ENCODE peak calls at places on chromosome 12, in ten cellular contexts. K, L, N, A, U, F, I, W, P and O are unnamed samples. For H3K36me3, the result is how much of the 10 kb centered on the place peaks cover.

GRCh38 chr12:75390899-75391538 is at the start of gene GLIPR1L2:
- DNase-seq in K (peak), L (peak), N (peak), A (peak), U (peak), F (peak), I (peak), W (peak), P (peak), O (peak)

GRCh38 chr12:74890237-74890599 is 319.4 kb downstream of the KCNC2 start:
- DNase-seq in K (no peak), L (no peak), N (no peak), A (peak), U (no peak), F (peak), I (no peak), W (peak), P (peak), O (no peak)

GRCh38 chr12:101747695-101748094 is 8.4 kb upstream of the SYCP3 start:
- DNase-seq in K (no peak), L (no peak), N (no peak), A (no peak), U (no peak), F (no peak), I (no peak), W (no peak), P (no peak), O (no peak)

GRCh38 chr12:59164991-59165718 is 244.9 kb upstream of the LRIG3 start:
- DNase-seq in K (no peak), L (no peak), N (no peak), A (no peak), U (no peak), F (no peak), I (no peak), W (peak), P (peak), O (no peak)

GRCh38 chr12:38374751-38375150 is 58.2 kb downstream of the ALG10B start:
- DNase-seq in K (no peak), L (no peak), N (no peak), A (no peak), U (no peak), F (no peak), I (no peak), W (no peak), P (no peak), O (no peak)

GRCh38 chr12:94139816-94140215 is 8.6 kb upstream of the PLXNC1 start:
- DNase-seq in K (no peak), L (no peak), N (no peak), A (no peak), U (no peak), F (no peak), I (no peak), W (no peak), P (no peak), O (no peak)

GRCh38 chr12:116317986-116318737 is 40.7 kb upstream of the MED13L start:
- DNase-seq in K (no peak), L (peak), N (no peak), A (peak), U (no peak), F (peak), I (no peak), W (no peak), P (no peak), O (no peak)

GRCh38 chr12:78951746-78952532 is 87.4 kb downstream of the SYT1 start:
- DNase-seq in K (no peak), L (no peak), N (no peak), A (no peak), U (no peak), F (no peak), I (peak), W (no peak), P (no peak), O (no peak)

GRCh38 chr12:91513354-91513753 is 330.7 kb upstream of the DCN start:
- DNase-seq in K (no peak), L (no peak), N (no peak), A (no peak), U (no peak), F (no peak), I (no peak), W (no peak), P (peak), O (no peak)

GRCh38 chr12:100706029-100706428 is 88.5 kb upstream of the ANO4 start:
- DNase-seq in K (no peak), L (no peak), N (no peak), A (no peak), U (no peak), F (no peak), I (no peak), W (peak), P (peak), O (no peak)

GRCh38 chr12:96623155-96623554 is 133.8 kb downstream of the CFAP54 start:
- DNase-seq in K (no peak), L (no peak), N (no peak), A (no peak), U (no peak), F (no peak), I (no peak), W (no peak), P (no peak), O (no peak)

DNA sequence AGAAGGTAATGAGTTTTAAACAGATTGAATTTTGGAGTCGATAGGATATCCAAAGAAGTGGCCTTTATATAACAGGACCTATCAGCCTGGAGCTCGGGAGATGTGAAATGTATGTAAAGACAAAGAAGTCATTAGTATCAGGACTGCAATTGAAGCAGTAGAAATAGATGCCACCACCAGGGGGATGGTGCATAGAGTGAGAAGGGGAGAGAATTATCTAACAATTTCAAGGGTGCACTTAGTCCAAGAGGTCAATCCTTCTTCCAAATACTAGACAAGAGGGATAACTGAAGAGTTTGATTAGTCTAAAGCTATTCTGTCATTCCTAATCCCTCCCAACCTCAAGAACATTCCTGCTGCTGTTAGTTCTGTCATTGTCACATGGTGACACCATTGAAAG is 127.8 kb downstream of the CFAP54 start:
- DNase-seq in K (no peak), L (no peak), N (no peak), A (no peak), U (no peak), F (no peak), I (no peak), W (no peak), P (no peak), O (no peak)
- TF ChIP-seq CTCF in K (no peak), L (no peak), N (no peak), A (no peak), U (no peak), F (no peak), I (peak), W (peak), P (no peak), O (no peak)

GRCh38 chr12:109166371-109166770 is 50.0 kb downstream of the ACACB start:
- DNase-seq in K (no peak), L (no peak), N (no peak), A (no peak), U (no peak), F (no peak), I (no peak), W (no peak), P (no peak), O (no peak)

GRCh38 chr12:109170335-109170734 is 53.9 kb downstream of the ACACB start:
- DNase-seq in K (no peak), L (no peak), N (no peak), A (no peak), U (no peak), F (no peak), I (no peak), W (no peak), P (no peak), O (no peak)

GRCh38 chr12:109167781-109168180 is 51.4 kb downstream of the ACACB start:
- DNase-seq in K (no peak), L (no peak), N (no peak), A (no peak), U (no peak), F (no peak), I (no peak), W (no peak), P (no peak), O (no peak)

GRCh38 chr12:109169262-109169661 is 52.9 kb downstream of the ACACB start:
- DNase-seq in K (no peak), L (no peak), N (no peak), A (no peak), U (no peak), F (no peak), I (no peak), W (no peak), P (no peak), O (no peak)

GRCh38 chr12:109169676-109170075 is 53.3 kb downstream of the ACACB start:
- DNase-seq in K (no peak), L (no peak), N (no peak), A (no peak), U (no peak), F (peak), I (no peak), W (no peak), P (no peak), O (no peak)
- H3K36me3 ChIP-seq in K (under half), L (under half), N (under half), A (under half), U (under half), F (under half), I (under half), W (under half), P (half or more), O (half or more)

DNA sequence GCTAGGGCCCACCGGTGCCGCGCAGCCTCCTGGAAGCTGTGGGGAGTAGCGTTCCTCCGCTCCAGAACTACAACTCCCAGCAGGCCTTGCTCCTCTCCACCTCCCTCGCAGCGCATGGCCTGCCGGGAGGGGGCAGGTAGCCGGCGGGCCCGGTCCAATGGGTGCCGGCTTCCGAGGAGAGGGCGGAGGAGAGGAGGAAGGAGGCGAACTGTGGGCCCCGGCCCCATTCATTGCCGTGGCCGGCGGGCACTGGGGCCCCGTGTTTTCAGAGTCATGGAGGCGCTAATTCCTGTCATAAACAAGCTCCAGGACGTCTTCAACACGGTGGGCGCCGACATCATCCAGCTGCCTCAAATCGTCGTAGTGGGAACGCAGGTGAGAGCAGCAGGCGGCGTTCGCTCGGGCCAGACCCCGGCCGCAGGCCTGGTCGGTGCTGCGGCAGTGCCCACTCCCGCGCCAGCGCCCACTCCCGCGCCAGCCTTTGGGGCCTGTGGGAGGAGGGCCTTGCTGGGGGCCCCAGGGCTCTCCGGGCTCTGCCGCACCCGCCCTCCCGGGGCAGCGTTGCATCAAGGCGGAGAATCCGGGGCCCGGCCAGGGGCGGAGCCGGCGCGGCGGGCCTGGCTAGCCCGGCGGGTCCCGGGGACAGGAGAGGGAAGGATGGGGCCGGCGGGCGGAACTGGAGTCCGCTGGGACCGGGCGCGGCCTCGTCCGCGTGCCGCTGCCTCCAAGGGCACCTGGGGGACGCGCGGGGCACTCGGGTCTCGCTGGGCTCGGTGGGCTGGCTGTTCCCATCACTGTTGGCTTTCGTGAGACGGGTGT is at the start of gene DNM1L:
- DNase-seq in K (peak), L (peak), N (peak), A (peak), U (peak), F (peak), I (peak), W (peak), P (peak), O (peak)
- TF ChIP-seq CTCF in K (peak), L (peak), N (peak), A (no peak), U (no peak), F (no peak), I (no peak), W (peak), P (peak), O (peak)

GRCh38 chr12:131723532-131723931 is 12.6 kb downstream of the SFSWAP start:
- DNase-seq in K (no peak), L (no peak), N (no peak), A (no peak), U (no peak), F (no peak), I (no peak), W (no peak), P (no peak), O (no peak)
- H3K36me3 ChIP-seq in K (under half), L (under half), N (under half), A (under half), U (under half), F (under half), I (half or more), W (under half), P (half or more), O (half or more)

GRCh38 chr12:56333197-56333678 is 562 bp downstream of the PAN2 start:
- DNase-seq in K (no peak), L (no peak), N (peak), A (no peak), U (no peak), F (peak), I (no peak), W (no peak), P (no peak), O (no peak)

GRCh38 chr12:56333679-56334489 is at the start of gene PAN2:
- DNase-seq in K (peak), L (peak), N (peak), A (peak), U (peak), F (peak), I (peak), W (peak), P (peak), O (peak)

GRCh38 chr12:56336361-56337167 is 2.1 kb upstream of the IL23A start:
- DNase-seq in K (peak), L (no peak), N (peak), A (no peak), U (no peak), F (no peak), I (no peak), W (no peak), P (no peak), O (no peak)

GRCh38 chr12:56332512-56333196 is 1.1 kb downstream of the PAN2 start:
- DNase-seq in K (peak), L (no peak), N (peak), A (no peak), U (no peak), F (no peak), I (no peak), W (no peak), P (no peak), O (no peak)

GRCh38 chr12:56334490-56334793 is 642 bp upstream of the PAN2 start:
- DNase-seq in K (no peak), L (no peak), N (no peak), A (no peak), U (no peak), F (no peak), I (no peak), W (no peak), P (no peak), O (no peak)
- TF ChIP-seq CTCF in K (no peak), L (no peak), N (no peak), A (no peak), U (no peak), F (no peak), I (no peak), W (no peak), P (no peak), O (no peak)

DNA sequence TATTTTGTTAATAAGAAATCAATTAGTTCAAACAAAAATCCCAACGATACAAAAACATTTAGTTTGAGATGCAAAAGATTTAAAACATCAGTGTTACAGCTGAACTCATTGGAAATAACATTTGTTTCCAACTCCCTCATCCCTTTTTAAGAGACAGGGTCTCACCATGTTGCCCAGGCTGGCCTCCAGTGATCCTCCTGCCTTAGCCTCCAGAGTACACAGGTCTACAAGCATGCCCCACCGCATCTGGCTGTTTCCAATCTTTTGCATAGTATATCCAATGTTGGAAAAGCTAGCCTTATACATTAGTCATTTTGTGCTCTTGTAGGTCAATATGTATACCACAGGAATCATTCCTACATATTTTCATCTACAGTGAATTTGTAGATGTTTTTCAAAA is 11.5 kb downstream of the RSRC2 start:
- DNase-seq in K (no peak), L (no peak), N (no peak), A (no peak), U (no peak), F (no peak), I (no peak), W (no peak), P (no peak), O (no peak)
- H3K36me3 ChIP-seq in K (under half), L (under half), N (under half), A (half or more), U (half or more), F (under half), I (half or more), W (half or more), P (half or more), O (under half)

DNA sequence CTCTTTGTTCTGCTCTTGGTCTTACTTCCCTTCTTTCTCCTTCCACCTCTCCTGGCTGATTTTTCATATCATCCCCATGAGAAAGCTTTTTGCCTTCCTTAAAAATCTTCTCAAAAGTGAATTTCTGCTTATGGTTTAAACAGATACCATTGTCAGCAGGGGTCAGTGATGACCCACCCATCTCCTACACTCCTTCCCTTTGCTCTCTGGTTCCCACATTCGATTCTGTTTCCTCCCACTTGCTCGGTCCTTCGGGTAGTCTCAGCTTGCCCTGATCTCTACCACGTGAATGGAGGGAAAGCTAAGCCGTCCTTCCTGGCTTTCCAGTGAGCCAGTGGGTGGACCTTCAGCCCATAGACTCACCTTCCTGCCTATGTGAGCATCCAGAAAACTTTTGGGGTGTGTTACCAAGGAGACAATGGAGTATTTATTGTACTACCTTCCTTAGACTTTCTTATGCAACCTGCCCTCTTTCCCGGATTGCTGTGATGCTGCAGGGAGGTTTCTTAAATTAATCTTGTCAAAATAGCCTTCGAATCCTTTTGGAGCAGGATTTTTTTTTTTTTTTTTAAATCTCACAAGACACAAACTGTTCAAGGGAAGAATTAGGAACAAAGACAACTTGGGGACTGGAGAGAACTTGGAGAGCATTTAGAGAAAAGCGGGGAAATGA is 306.3 kb downstream of the CACNA1C start:
- DNase-seq in K (no peak), L (no peak), N (no peak), A (no peak), U (no peak), F (no peak), I (no peak), W (no peak), P (peak), O (no peak)
- TF ChIP-seq CTCF in K (no peak), L (no peak), N (no peak), A (no peak), U (no peak), F (no peak), I (peak), W (no peak), P (peak), O (no peak)

GRCh38 chr12:110335481-110336045 is 54.5 kb downstream of the ATP2A2 start:
- DNase-seq in K (no peak), L (no peak), N (no peak), A (no peak), U (no peak), F (no peak), I (no peak), W (no peak), P (no peak), O (no peak)
- H3K36me3 ChIP-seq in K (under half), L (under half), N (under half), A (under half), U (under half), F (under half), I (half or more), W (half or more), P (half or more), O (under half)

DNA sequence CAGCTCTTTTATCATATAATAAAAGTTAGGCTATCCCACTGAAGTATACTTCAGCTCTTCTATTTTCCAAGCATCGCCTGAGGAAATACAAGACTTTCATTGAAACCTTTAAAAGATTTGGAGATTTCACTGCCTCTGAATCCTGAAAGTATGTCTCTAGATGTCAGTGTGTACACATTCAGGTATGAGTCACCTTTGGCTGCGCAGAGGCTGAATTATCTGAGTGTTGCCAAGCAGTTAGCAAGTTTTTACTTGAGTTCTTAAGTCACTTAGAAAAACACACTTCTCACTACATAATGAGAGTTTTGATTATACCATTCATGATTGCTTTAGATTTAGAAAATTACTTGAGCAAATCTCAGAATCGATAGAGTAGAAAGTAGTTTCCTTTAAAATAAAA is 210.3 kb downstream of the TMTC2 start:
- DNase-seq in K (no peak), L (no peak), N (no peak), A (peak), U (peak), F (peak), I (no peak), W (peak), P (peak), O (no peak)
- TF ChIP-seq CTCF in K (peak), L (no peak), N (no peak), A (no peak), U (no peak), F (no peak), I (no peak), W (no peak), P (no peak), O (no peak)

DNA sequence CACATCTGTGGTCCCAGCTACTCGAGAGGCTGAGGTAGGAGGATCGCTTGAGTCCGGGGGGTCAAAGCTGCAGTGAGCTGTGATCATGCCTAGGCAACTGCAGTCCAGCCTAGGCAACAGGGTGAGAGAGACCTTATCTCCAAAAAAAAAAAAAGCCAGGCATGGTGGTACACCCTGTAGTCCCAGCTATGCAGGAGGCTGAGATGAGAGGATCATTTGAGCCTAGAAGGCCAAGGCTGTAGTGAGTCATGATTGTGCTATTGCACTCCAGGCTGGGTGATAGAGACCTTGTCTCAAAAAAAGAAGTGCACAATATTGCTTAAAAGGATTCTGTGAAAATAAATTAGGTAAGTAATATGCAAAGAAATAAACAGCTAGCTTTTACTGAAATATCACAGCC is 17.0 kb downstream of the NAA25 start:
- DNase-seq in K (no peak), L (no peak), N (no peak), A (no peak), U (no peak), F (no peak), I (no peak), W (no peak), P (no peak), O (no peak)
- H3K36me3 ChIP-seq in K (under half), L (under half), N (under half), A (under half), U (under half), F (under half), I (half or more), W (under half), P (under half), O (half or more)